ENCODE peak calls at places on chromosomes 16 and 17, in six cellular contexts. H is BJ; V is stimulated activated effector memory CD8-positive, alpha-beta T cell treated with anti-CD3 and anti-CD28 coated beads, Interleukin-12 subunit alpha, Interleukin-12 subunit beta, amount 100 ng/mL, for 72 hours; U is NCI-H510A treated with DMSO at 0.1 percent for 48 hours; J is activated gamma-delta T cell treated with Interleukin-2 at 50 U/mL for 16 hours; W is choroid plexus epithelial cell. D is an unnamed sample.

GRCh38 chr17:39705786-39706348 is 6.0 kb downstream of the ERBB2 start:
- DNase-seq in H (no peak), V (no peak), U (peak; percentile 86), J (no peak), W (no peak), D (no peak)

GRCh38 chr17:1089915-1090314 is 89.9 kb downstream of the ABR start:
- DNase-seq in H (no peak), V (no peak), U (no peak), J (no peak), W (no peak), D (no peak)

GRCh38 chr17:38563362-38564253 is 42.1 kb downstream of the SRCIN1 start:
- DNase-seq in H (no peak), V (no peak), U (no peak), J (no peak), W (no peak), D (no peak)

GRCh38 chr17:49853470-49854015 is 5.7 kb upstream of the TAC4 start:
- DNase-seq in H (no peak), V (no peak), U (no peak), J (no peak), W (no peak), D (no peak)

GRCh38 chr17:67353929-67354557 is 12.3 kb downstream of the PSMD12 start:
- DNase-seq in H (no peak), V (no peak), U (no peak), J (no peak), W (no peak), D (no peak)

GRCh38 chr17:7404737-7405412 is 978 bp upstream of the TMEM256 start:
- DNase-seq in H (no peak), V (no peak), U (no peak), J (peak; percentile 67), W (no peak), D (no peak)

GRCh38 chr17:62661337-62661736 is 33.9 kb downstream of the MRC2 start:
- DNase-seq in H (no peak), V (no peak), U (no peak), J (no peak), W (no peak), D (no peak)

GRCh38 chr17:40124279-40125141 is 2.7 kb downstream of the MSL1 start:
- DNase-seq in H (no peak), V (no peak), U (peak; percentile 78), J (no peak), W (peak; percentile 51), D (no peak)

GRCh38 chr16:27963471-27963965 is 100.0 kb downstream of the GSG1L start:
- DNase-seq in H (no peak), V (no peak), U (no peak), J (no peak), W (no peak), D (no peak)

GRCh38 chr17:39929657-39930407 is 2.3 kb downstream of the LRRC3C start:
- DNase-seq in H (peak; percentile 72), V (no peak), U (no peak), J (no peak), W (peak; percentile 87), D (no peak)

GRCh38 chr16:60815865-60816264 is 1220.4 kb downstream of the CDH8 start:
- DNase-seq in H (no peak), V (no peak), U (no peak), J (no peak), W (no peak), D (no peak)

GRCh38 chr17:45951941-45952340 is 47.1 kb upstream of the STH start:
- DNase-seq in H (no peak), V (no peak), U (no peak), J (no peak), W (no peak), D (no peak)

GRCh38 chr16:69709456-69710084 is 16.8 kb downstream of the NQO1 start:
- DNase-seq in H (peak; percentile 25), V (no peak), U (peak; percentile 61), J (no peak), W (peak; percentile 81), D (peak; percentile 27)

GRCh38 chr16:50265260-50265659 is 1.1 kb upstream of the ADCY7 start:
- DNase-seq in H (no peak), V (no peak), U (peak; percentile 58), J (no peak), W (no peak), D (no peak)